ENCODE peak calls at places on chromosomes 4 and X, in seven cellular contexts. H is cardiac muscle cell, I is tibial nerve, Y is iPS DF 6.9, U is IMR-90, E is body of pancreas, P is tibial artery. T is an unnamed sample. For H3K4me1, the result is how much of the 10 kb centered on the place peaks cover.

GRCh38 chr4:35709080-35709479 is 535.2 kb downstream of the ARAP2 start:
- DNase-seq in P (no peak), E (no peak), H (no peak), I (no peak), Y (no peak), U (no peak), T (no peak)

GRCh38 chr4:72468904-72469502 is 100.0 kb downstream of the ADAMTS3 start:
- DNase-seq in E (no peak), H (peak), U (peak), Y (no peak), P (no peak), I (no peak), T (peak)

GRCh38 chr4:85210353-85210752 is 243.9 kb upstream of the WDFY3 start:
- DNase-seq in P (no peak), Y (no peak), E (no peak), U (no peak), I (no peak), H (no peak), T (no peak)

GRCh38 chr4:171718069-171718468 is 95.1 kb upstream of the GALNTL6 start:
- DNase-seq in U (no peak), I (no peak), E (no peak), H (no peak), P (no peak), Y (no peak), T (no peak)

GRCh38 chr4:39730067-39730466 is 32.1 kb downstream of the UBE2K start:
- DNase-seq in P (no peak), I (no peak), H (peak), Y (no peak), U (no peak), E (no peak), T (no peak)

GRCh38 chr4:38097818-38098217 is 137.6 kb downstream of the PTTG2 start:
- DNase-seq in U (no peak), E (no peak), P (no peak), I (no peak), H (no peak), Y (no peak), T (no peak)

GRCh38 chr4:40980318-40980883 is 230.6 kb downstream of the NSUN7 start:
- DNase-seq in E (no peak), U (no peak), H (peak), Y (no peak), P (no peak), I (no peak), T (peak)

GRCh38 chr4:13733817-13734216 is 106.3 kb upstream of the BOD1L1 start:
- DNase-seq in Y (no peak), E (no peak), H (no peak), P (no peak), I (no peak), U (no peak), T (no peak)

GRCh38 chrX:11187001-11187400 is 75.9 kb downstream of the HCCS start:
- DNase-seq in I (no peak), E (no peak), U (no peak), P (no peak), Y (no peak), H (peak), T (no peak)

GRCh38 chr4:139922625-139923024 is 231.4 kb downstream of the MAML3 start:
- DNase-seq in P (no peak), I (no peak), Y (no peak), E (peak), H (no peak), U (peak), T (no peak)

GRCh38 chr4:181905708-181906107 is 337.5 kb upstream of the TENM3 start:
- DNase-seq in U (no peak), P (no peak), E (no peak), I (no peak), H (no peak), Y (no peak), T (no peak)

GRCh38 chrX:115147220-115147619 is 42.0 kb upstream of the RBMXL3 start:
- DNase-seq in U (peak), P (no peak), E (no peak), Y (no peak), I (no peak), H (no peak), T (no peak)

GRCh38 chrX:74160816-74161215 is 143.2 kb upstream of the ZCCHC13 start:
- DNase-seq in U (no peak), Y (no peak), P (no peak), I (no peak), E (no peak), H (no peak), T (no peak)

GRCh38 chr4:108247511-108248088 is 78.9 kb upstream of the LEF1 start:
- DNase-seq in Y (no peak), U (no peak), E (peak), H (peak), I (no peak), P (no peak), T (no peak)

GRCh38 chr4:14254252-14254651 is 626.7 kb upstream of the BOD1L1 start:
- DNase-seq in E (peak), P (peak), U (peak), I (no peak), H (peak), Y (peak), T (peak)

GRCh38 chrX:115413246-115413878 is 123.8 kb downstream of the LUZP4 start:
- DNase-seq in I (no peak), Y (no peak), P (no peak), H (no peak), U (peak), E (no peak), T (no peak)

GRCh38 chrX:112043997-112044396 is 38.6 kb downstream of the TRPC5 start:
- DNase-seq in E (no peak), U (peak), H (peak), I (no peak), Y (no peak), P (no peak), T (peak)

GRCh38 chrX:114800719-114801118 is 216.7 kb downstream of the IL13RA2 start:
- DNase-seq in I (no peak), P (no peak), Y (no peak), H (no peak), U (peak), E (no peak), T (no peak)

GRCh38 chrX:126994011-126994410 is 174.5 kb downstream of the PRR32 start:
- DNase-seq in H (no peak), I (no peak), E (no peak), P (no peak), Y (no peak), U (no peak), T (no peak)

GRCh38 chr4:114539985-114540384 is 58.6 kb upstream of the UGT8 start:
- DNase-seq in H (no peak), P (no peak), E (no peak), U (no peak), Y (no peak), I (no peak), T (no peak)

GRCh38 chrX:49232525-49232924 is 615 bp downstream of the CACNA1F start:
- DNase-seq in I (no peak), H (no peak), E (no peak), Y (no peak), U (no peak), P (no peak), T (no peak)

GRCh38 chr4:66959207-66959606 is 586.1 kb downstream of the CENPC start:
- DNase-seq in H (no peak), E (no peak), Y (no peak), P (no peak), U (no peak), I (no peak), T (no peak)

GRCh38 chr4:112190684-112191083 is 40.9 kb upstream of the AP1AR start:
- DNase-seq in Y (no peak), U (no peak), H (no peak), I (no peak), P (no peak), E (no peak), T (no peak)

GRCh38 chr4:26893491-26893890 is 32.9 kb downstream of the STIM2 start:
- DNase-seq in I (no peak), E (no peak), Y (no peak), H (no peak), U (peak), P (no peak), T (no peak)

GRCh38 chrX:70480660-70481018 is 36.0 kb downstream of the DLG3 start:
- DNase-seq in U (no peak), E (no peak), I (no peak), H (peak), P (peak), Y (no peak), T (no peak)

GRCh38 chr4:155802573-155802972 is 43.8 kb downstream of the GUCY1B1 start:
- DNase-seq in E (no peak), U (peak), H (no peak), P (no peak), I (no peak), Y (no peak), T (no peak)

GRCh38 chrX:119234931-119235555 is 1.0 kb upstream of the PGRMC1 start:
- DNase-seq in Y (no peak), P (no peak), U (no peak), H (peak), E (no peak), I (no peak), T (no peak)

GRCh38 chr4:118967393-118967792 is 78.7 kb downstream of the SYNPO2 start:
- DNase-seq in Y (no peak), E (no peak), H (no peak), I (no peak), U (peak), P (no peak), T (no peak)

GRCh38 chr4:51842167-51842553 is 793 bp upstream of the DCUN1D4 start:
- DNase-seq in E (no peak), I (no peak), U (peak), H (peak), P (peak), Y (no peak), T (no peak)

GRCh38 chr4:10119263-10119662 is 2.7 kb upstream of the WDR1 start:
- DNase-seq in I (no peak), E (no peak), Y (no peak), H (peak), U (no peak), P (no peak), T (no peak)

GRCh38 chr4:124151031-124151430 is 561.5 kb downstream of the ANKRD50 start:
- DNase-seq in I (no peak), Y (no peak), H (no peak), U (no peak), E (no peak), P (no peak), T (no peak)

GRCh38 chr4:136680271-136680670 is 852.0 kb downstream of the PCDH18 start:
- DNase-seq in Y (no peak), U (peak), I (no peak), P (no peak), E (no peak), H (peak), T (no peak)

GRCh38 chr4:77025643-77026321 is 50.0 kb downstream of the CCNI start:
- DNase-seq in P (no peak), E (no peak), I (no peak), H (no peak), U (peak), Y (no peak), T (no peak)

GRCh38 chr4:7630559-7631287 is 196.0 kb upstream of the PSAPL1 start:
- DNase-seq in H (no peak), U (peak), I (peak), Y (no peak), E (no peak), P (peak), T (no peak)

GRCh38 chrX:19747672-19748610 is 139.5 kb downstream of the SH3KBP1 start:
- DNase-seq in I (no peak), Y (no peak), H (no peak), P (no peak), U (no peak), E (peak), T (peak)

GRCh38 chrX:84175943-84176342 is 12.1 kb downstream of the RPS6KA6 start:
- DNase-seq in H (no peak), I (no peak), E (no peak), P (no peak), U (no peak), Y (no peak), T (peak)

GRCh38 chrX:153927686-153927935 is 1.5 kb upstream of the ARHGAP4 start:
- DNase-seq in E (no peak), I (no peak), U (no peak), H (no peak), P (no peak), Y (no peak), T (no peak)

GRCh38 chr4:128517096-128517738 is 229.6 kb upstream of the PGRMC2 start:
- DNase-seq in P (no peak), Y (no peak), H (no peak), E (no peak), I (no peak), U (peak), T (no peak)

DNA sequence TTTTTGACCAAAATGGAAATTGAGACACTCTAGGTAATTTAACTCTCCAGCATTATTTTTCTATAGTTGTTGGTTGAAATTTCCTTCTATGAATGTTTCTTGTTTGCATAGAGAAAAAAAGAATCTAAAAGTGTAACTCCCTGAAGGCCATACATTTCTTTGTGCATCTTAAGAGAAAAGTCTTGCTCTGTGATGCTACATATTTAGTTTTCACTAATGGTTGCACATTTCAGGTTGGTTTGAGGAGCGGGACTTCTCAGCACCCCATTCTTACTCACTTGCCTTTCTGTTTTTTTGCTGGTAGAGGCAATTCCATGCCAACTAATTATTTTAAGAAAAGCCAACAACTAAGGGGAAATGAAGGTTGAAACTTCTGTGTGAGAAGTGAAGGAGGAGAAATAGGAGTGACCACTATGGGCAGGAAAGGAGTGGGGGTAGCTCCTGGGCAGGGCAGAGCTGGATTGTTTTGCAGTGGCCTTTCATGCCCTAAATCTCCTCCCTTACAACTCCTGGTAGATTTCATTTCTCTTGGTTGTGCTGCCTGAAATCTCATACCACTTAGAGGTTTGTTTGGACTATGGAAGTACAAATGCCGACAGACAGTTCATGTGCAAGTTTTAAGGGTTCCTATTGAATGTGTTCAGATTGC is 76.6 kb downstream of the RAPGEF2 start:
- DNase-seq in U (no peak), I (no peak), Y (no peak), P (no peak), E (no peak), H (peak), T (no peak)
- H3K4me1 ChIP-seq in U (under half), I (under half), Y (under half), P (half or more), E (under half), H (under half), T (under half)

GRCh38 chrX:41518841-41519220 is 71.7 kb downstream of the NYX start:
- DNase-seq in I (no peak), U (peak), P (no peak), H (no peak), E (no peak), Y (no peak), T (no peak)

GRCh38 chrX:41526268-41526667 is 79.1 kb downstream of the NYX start:
- DNase-seq in U (no peak), E (no peak), I (no peak), Y (no peak), H (no peak), P (no peak), T (no peak)

GRCh38 chrX:41518127-41518840 is 71.1 kb downstream of the NYX start:
- DNase-seq in E (no peak), I (no peak), P (no peak), U (no peak), Y (no peak), H (no peak), T (no peak)

GRCh38 chrX:41522681-41523080 is 75.5 kb downstream of the NYX start:
- DNase-seq in Y (no peak), U (no peak), I (no peak), P (no peak), E (no peak), H (no peak), T (no peak)

GRCh38 chrX:41522071-41522470 is 74.9 kb downstream of the NYX start:
- DNase-seq in P (no peak), H (peak), I (no peak), E (peak), Y (no peak), U (no peak), T (no peak)
- H3K4me1 ChIP-seq in P (under half), H (under half), I (under half), E (under half), Y (under half), U (under half), T (under half)

GRCh38 chr4:6275898-6276563 is 6.4 kb downstream of the WFS1 start:
- DNase-seq in E (no peak), I (no peak), H (no peak), P (no peak), U (no peak), Y (no peak), T (peak)
- H3K4me1 ChIP-seq in E (half or more), I (half or more), H (under half), P (half or more), U (under half), Y (under half), T (under half)

GRCh38 chr4:184384056-184384809 is 90.1 kb downstream of the IRF2 start:
- DNase-seq in I (no peak), Y (no peak), P (no peak), E (peak), H (peak), U (peak), T (peak)
- H3K4me1 ChIP-seq in I (under half), Y (under half), P (under half), E (under half), H (under half), U (under half), T (under half)

T was measured in small intestine.